ENCODE peak calls at places on chromosomes 13 and 19, in four cellular contexts. F, H, Q and O are unnamed samples.

GRCh38 chr13:27578121-27579030 is 42.0 kb downstream of the LNX2 start:
- DNase-seq in F (no peak), H (no peak), Q (no peak), O (no peak)

GRCh38 chr13:114152285-114152645 is 19.8 kb upstream of the RASA3 start:
- DNase-seq in F (no peak), H (no peak), Q (no peak), O (no peak)

GRCh38 chr13:48580886-48581285 is 48.0 kb upstream of the RCBTB2 start:
- DNase-seq in F (no peak), H (no peak), Q (no peak), O (no peak)

GRCh38 chr13:48012668-48013067 is 11.6 kb upstream of the SUCLA2 start:
- DNase-seq in F (no peak), H (no peak), Q (no peak), O (no peak)

GRCh38 chr13:40247845-40248244 is 418.6 kb downstream of the FOXO1 start:
- DNase-seq in F (no peak), H (no peak), Q (no peak), O (no peak)

GRCh38 chr13:75635101-75635620 is 969 bp upstream of the LMO7 start:
- DNase-seq in F (no peak), H (no peak), Q (no peak), O (no peak)

GRCh38 chr13:84896128-84896527 is 903.1 kb downstream of the SLITRK6 start:
- DNase-seq in F (no peak), H (no peak), Q (peak; percentile 1), O (peak; percentile 72)

GRCh38 chr13:110479648-110480047 is 81.9 kb downstream of the RAB20 start:
- DNase-seq in F (no peak), H (no peak), Q (no peak), O (no peak)

GRCh38 chr13:67119481-67119883 is 110.7 kb downstream of the PCDH9 start:
- DNase-seq in F (peak; percentile 1), H (no peak), Q (no peak), O (no peak)

GRCh38 chr19:28553005-28553404 is 659.9 kb downstream of the UQCRFS1 start:
- DNase-seq in F (no peak), H (no peak), Q (no peak), O (no peak)

GRCh38 chr13:20728579-20729300 is 25.2 kb downstream of the IL17D start:
- DNase-seq in F (no peak), H (no peak), Q (no peak), O (no peak)

GRCh38 chr19:56671613-56671994 is at the start of gene ZNF835:
- DNase-seq in F (no peak), H (no peak), Q (peak; percentile 73), O (no peak)

GRCh38 chr19:53801257-53801656 is 22.9 kb downstream of the NLRP12 start:
- DNase-seq in F (no peak), H (no peak), Q (no peak), O (no peak)

GRCh38 chr13:28574617-28575142 is 79.8 kb upstream of the FLT1 start:
- DNase-seq in F (peak; percentile 72), H (no peak), Q (no peak), O (peak; percentile 81)

GRCh38 chr13:32988588-32989256 is 27.5 kb upstream of the KL start:
- DNase-seq in F (no peak), H (no peak), Q (no peak), O (no peak)

GRCh38 chr19:7618366-7618765 is 11.0 kb downstream of the XAB2 start:
- DNase-seq in F (no peak), H (no peak), Q (no peak), O (no peak)

GRCh38 chr13:39777527-39778061 is 122.1 kb downstream of the COG6 start:
- DNase-seq in F (peak; percentile 7), H (no peak), Q (peak; percentile 29), O (peak; percentile 61)

GRCh38 chr13:98970293-98970692 is 7.6 kb downstream of the DOCK9 start:
- DNase-seq in F (no peak), H (peak; percentile 48), Q (no peak), O (peak; percentile 67)

GRCh38 chr19:45154064-45154827 is 6.5 kb downstream of the NKPD1 start:
- DNase-seq in F (peak; percentile 89), H (no peak), Q (no peak), O (peak; percentile 75)

GRCh38 chr19:11549386-11549953 is 9.6 kb downstream of the ELOF1 start:
- DNase-seq in F (no peak), H (no peak), Q (no peak), O (no peak)

GRCh38 chr19:3176715-3177501 is 1.7 kb upstream of the S1PR4 start:
- DNase-seq in F (peak; percentile 100), H (no peak), Q (peak; percentile 72), O (peak; percentile 87)

GRCh38 chr19:18229915-18230314 is 3.7 kb upstream of the PDE4C start:
- DNase-seq in F (no peak), H (no peak), Q (no peak), O (no peak)

GRCh38 chr13:32001392-32001768 is 30.2 kb upstream of the FRY start:
- DNase-seq in F (peak; percentile 14), H (no peak), Q (no peak), O (peak; percentile 21)

GRCh38 chr13:20482275-20482761 is 43.3 kb downstream of the CRYL1 start:
- DNase-seq in F (no peak), H (no peak), Q (no peak), O (no peak)

GRCh38 chr13:57638147-57638890 is 6.8 kb downstream of the PCDH17 start:
- DNase-seq in F (no peak), H (no peak), Q (no peak), O (no peak)

GRCh38 chr19:29690842-29691241 is 24.2 kb downstream of the C19orf12 start:
- DNase-seq in F (no peak), H (no peak), Q (peak; percentile 43), O (no peak)

GRCh38 chr19:15437355-15438123 is 12.2 kb downstream of the WIZ start:
- DNase-seq in F (no peak), H (no peak), Q (no peak), O (no peak)

GRCh38 chr19:44579663-44580365 is 33.5 kb upstream of the IGSF23 start:
- DNase-seq in F (no peak), H (no peak), Q (no peak), O (no peak)

GRCh38 chr19:56525214-56525860 is 13.4 kb upstream of the ZFP28 start:
- DNase-seq in F (no peak), H (no peak), Q (no peak), O (no peak)

GRCh38 chr13:64069892-64070291 is 2654.2 kb upstream of the PCDH20 start:
- DNase-seq in F (no peak), H (no peak), Q (no peak), O (no peak)

GRCh38 chr13:33453911-33454310 is 168.4 kb upstream of the STARD13 start:
- DNase-seq in F (no peak), H (no peak), Q (no peak), O (no peak)

GRCh38 chr19:58550362-58551122 is 4.4 kb downstream of the CHMP2A start:
- DNase-seq in F (no peak), H (no peak), Q (no peak), O (no peak)

GRCh38 chr19:16249826-16250434 is 52.2 kb downstream of the AP1M1 start:
- DNase-seq in F (no peak), H (no peak), Q (no peak), O (no peak)